ENCODE peak calls at places on chromosome 20, in five cellular contexts. K, F, I, X and C are unnamed samples.
A peak's percentile ranks its signal among the peaks of the same experiment; 100 is the strongest.

GRCh38 chr20:45254867-45255266 is 503 bp upstream of the SLPI start:
- DNase-seq in K (peak; percentile 31), F (no peak), I (no peak), X (peak; percentile 99), C (no peak)

GRCh38 chr20:62624325-62624690 is 18.0 kb upstream of the SLCO4A1 start:
- DNase-seq in K (peak; percentile 44), F (no peak), I (no peak), X (peak; percentile 33), C (no peak)

GRCh38 chr20:62437985-62438384 is 10.6 kb upstream of the RBBP8NL start:
- DNase-seq in K (no peak), F (peak; percentile 82), I (no peak), X (no peak), C (no peak)

GRCh38 chr20:41734506-41734945 is 116.3 kb upstream of the CHD6 start:
- DNase-seq in K (peak; percentile 57), F (peak; percentile 32), I (peak; percentile 13), X (peak; percentile 57), C (peak; percentile 11)

GRCh38 chr20:57909763-57910331 is 200.0 kb upstream of the PMEPA1 start:
- DNase-seq in K (no peak), F (no peak), I (no peak), X (no peak), C (no peak)

GRCh38 chr20:46438156-46438750 is 31.8 kb upstream of the ELMO2 start:
- DNase-seq in K (peak; percentile 60), F (peak; percentile 25), I (no peak), X (peak; percentile 41), C (no peak)

GRCh38 chr20:49656304-49656703 is 57.4 kb downstream of the B4GALT5 start:
- DNase-seq in K (no peak), F (no peak), I (no peak), X (no peak), C (no peak)

GRCh38 chr20:10367921-10368701 is 65.9 kb downstream of the MKKS start:
- DNase-seq in K (no peak), F (no peak), I (no peak), X (no peak), C (no peak)

GRCh38 chr20:34040300-34041015 is 46.7 kb downstream of the RALY start:
- DNase-seq in K (no peak), F (peak; percentile 46), I (no peak), X (no peak), C (no peak)

GRCh38 chr20:57629976-57630525 is 9.8 kb upstream of the ZBP1 start:
- DNase-seq in K (no peak), F (no peak), I (no peak), X (no peak), C (no peak)

GRCh38 chr20:36317675-36318074 is 11.5 kb downstream of the DLGAP4 start:
- DNase-seq in K (no peak), F (no peak), I (no peak), X (no peak), C (no peak)

GRCh38 chr20:61434361-61434781 is 182.3 kb downstream of the CDH4 start:
- DNase-seq in K (no peak), F (no peak), I (no peak), X (no peak), C (no peak)

GRCh38 chr20:2296545-2297351 is 947 bp downstream of the TGM3 start:
- DNase-seq in K (no peak), F (no peak), I (no peak), X (no peak), C (no peak)

GRCh38 chr20:41149679-41150131 is 12.4 kb downstream of the PLCG1 start:
- DNase-seq in K (no peak), F (no peak), I (no peak), X (peak; percentile 56), C (no peak)

GRCh38 chr20:21781446-21782075 is 76.1 kb downstream of the PAX1 start:
- DNase-seq in K (no peak), F (no peak), I (no peak), X (no peak), C (no peak)

GRCh38 chr20:55174635-55175034 is 699.2 kb downstream of the DOK5 start:
- DNase-seq in K (no peak), F (no peak), I (no peak), X (no peak), C (no peak)

GRCh38 chr20:48604936-48605335 is 222.9 kb downstream of the PREX1 start:
- DNase-seq in K (no peak), F (no peak), I (no peak), X (no peak), C (no peak)

GRCh38 chr20:48957053-48957481 is 35.6 kb downstream of the ARFGEF2 start:
- DNase-seq in K (peak; percentile 33), F (no peak), I (no peak), X (no peak), C (no peak)

GRCh38 chr20:37886851-37887297 is 16.1 kb upstream of the VSTM2L start:
- DNase-seq in K (peak; percentile 57), F (peak; percentile 20), I (no peak), X (peak; percentile 23), C (no peak)

GRCh38 chr20:37233471-37234253 is 28.0 kb downstream of the GHRH start:
- DNase-seq in K (no peak), F (peak; percentile 35), I (no peak), X (no peak), C (no peak)

GRCh38 chr20:47676219-47676721 is 109.0 kb downstream of the SULF2 start:
- DNase-seq in K (no peak), F (no peak), I (no peak), X (no peak), C (no peak)

GRCh38 chr20:57481281-57481711 is 43.6 kb downstream of the CTCFL start:
- DNase-seq in K (no peak), F (no peak), I (no peak), X (no peak), C (no peak)

GRCh38 chr20:24993337-24994185 is 1.0 kb upstream of the APMAP start:
- DNase-seq in K (peak; percentile 67), F (peak; percentile 46), I (no peak), X (peak; percentile 52), C (no peak)

GRCh38 chr20:47318027-47318595 is 38.4 kb downstream of the ZMYND8 start:
- DNase-seq in K (no peak), F (no peak), I (no peak), X (peak; percentile 93), C (no peak)